ENCODE peak calls at places on chromosomes 1 and 21, in four cellular contexts. I is mammary epithelial cell, H is IMR-90, J is transverse colon. T is an unnamed sample.

GRCh38 chr1:170224469-170224868 is 78.7 kb downstream of the NTMT2 start:
- DNase-seq in I (no peak), H (no peak), J (no peak), T (no peak)

GRCh38 chr1:162849711-162850110 is 11.3 kb downstream of the CCDC190 start:
- DNase-seq in H (peak; percentile 6), I (no peak), J (no peak), T (no peak)

GRCh38 chr1:160858127-160858909 is 4.4 kb downstream of the CD244 start:
- DNase-seq in I (no peak), J (peak; percentile 86), H (no peak), T (no peak)

GRCh38 chr1:149884433-149885363 is 14.7 kb upstream of the BOLA1 start:
- DNase-seq in I (peak; percentile 31), H (peak; percentile 30), J (no peak), T (peak; percentile 61)

GRCh38 chr1:24952413-24952841 is 22.4 kb upstream of the RUNX3 start:
- DNase-seq in H (no peak), J (no peak), I (peak; percentile 51), T (no peak)

GRCh38 chr1:151946366-151946764 is 37.1 kb upstream of the THEM4 start:
- DNase-seq in H (no peak), I (peak; percentile 97), J (no peak), T (no peak)

GRCh38 chr1:144551107-144551542 is 41.6 kb upstream of the PPIAL4F start:
- DNase-seq in H (no peak), J (peak; percentile 14), I (no peak), T (no peak)

GRCh38 chr1:24373710-24374109 is 39.9 kb downstream of the STPG1 start:
- DNase-seq in H (no peak), I (no peak), J (no peak), T (no peak)

GRCh38 chr1:91545506-91546300 is 45.1 kb downstream of the CDC7 start:
- DNase-seq in I (no peak), J (no peak), H (no peak), T (no peak)

GRCh38 chr1:204600968-204601367 is 84.6 kb downstream of the LRRN2 start:
- DNase-seq in J (no peak), I (no peak), H (no peak), T (peak; percentile 72)
- TF ChIP-seq CTCF in J (no peak), I (peak; percentile 20), H (no peak), T (peak; percentile 69)

DNA sequence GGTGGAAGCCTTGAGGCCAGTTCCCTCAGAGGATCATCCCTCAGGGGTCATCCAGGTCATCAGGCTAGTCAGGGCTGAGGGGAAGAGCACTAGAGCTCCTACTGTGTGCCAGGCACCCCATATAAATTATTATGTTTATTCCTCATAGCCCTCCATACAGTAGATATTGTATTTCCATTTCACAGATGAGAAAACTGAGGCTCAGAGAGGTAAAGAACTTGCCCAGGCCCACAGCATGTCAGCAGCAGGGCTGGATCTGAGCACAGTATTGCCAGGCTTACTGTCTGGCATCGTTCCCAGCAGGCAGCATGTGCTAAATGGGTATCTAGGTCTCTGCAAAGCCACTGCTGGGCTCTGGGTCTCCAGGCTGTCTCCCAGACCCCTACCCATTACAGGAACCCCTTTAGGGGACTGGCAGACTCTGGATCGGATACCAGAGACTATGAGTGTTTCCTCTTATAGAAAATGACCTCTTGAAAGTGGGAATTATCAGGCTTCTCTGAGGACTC is 153.3 kb downstream of the PTPRU start:
- DNase-seq in H (no peak), I (no peak), J (no peak), T (peak; percentile 18)
- H3K4me1 ChIP-seq in H (no peaks in the 10 kb centered on the region), I (peaks cover 3% of the 10 kb centered on the region), J (no peaks in the 10 kb centered on the region), T (no peaks in the 10 kb centered on the region)

DNA sequence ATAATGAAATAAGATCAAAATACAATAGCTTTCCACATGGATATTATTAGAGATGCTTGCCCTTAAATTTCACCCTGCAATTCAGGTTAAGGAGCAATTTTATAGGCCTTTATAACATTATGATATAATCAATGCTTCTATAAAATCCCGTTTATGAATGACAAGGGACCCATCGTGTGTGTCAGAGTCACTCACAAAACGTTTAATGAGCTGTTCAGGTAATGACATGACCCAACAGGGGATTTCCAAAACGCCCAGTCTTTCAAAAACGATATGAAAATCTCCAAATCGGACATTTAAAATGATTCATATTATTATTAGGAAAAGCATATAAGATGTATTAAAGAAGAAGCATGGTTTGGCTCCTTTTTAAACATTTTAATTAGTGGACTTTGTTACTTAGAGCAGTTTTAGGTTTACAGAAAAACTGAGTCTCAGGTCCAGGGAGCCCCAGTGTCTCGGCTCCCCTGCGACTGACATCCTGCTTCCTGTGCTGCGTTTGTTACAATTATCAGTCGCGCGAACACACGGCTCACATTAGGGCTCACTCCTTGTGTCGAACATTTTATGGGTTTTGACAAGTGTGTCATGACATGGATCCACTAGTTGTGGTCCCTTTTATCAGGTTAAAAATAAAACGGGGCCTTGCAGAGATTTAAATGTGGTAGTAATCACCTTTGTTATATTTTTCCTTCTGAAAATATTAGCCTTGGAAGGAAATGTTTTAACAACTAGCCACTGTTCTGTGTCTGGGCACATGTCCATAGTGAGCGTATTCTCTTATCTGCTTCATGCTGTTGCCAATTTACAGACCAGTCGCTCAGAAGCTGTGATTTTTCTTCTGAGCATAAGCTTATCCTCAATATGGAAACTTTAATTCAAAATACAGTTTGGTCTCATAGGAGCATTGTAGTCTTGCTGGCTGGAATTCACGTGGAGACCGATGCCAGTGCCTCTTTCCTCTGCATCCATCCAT is 52.0 kb upstream of the POFUT2 start:
- DNase-seq in I (no peak), H (no peak), J (no peak), T (no peak)
- H3K27ac ChIP-seq in I (no peak overlapping the region), H (no peak overlapping the region), J (no peak overlapping the region), T (no peak overlapping the region)

GRCh38 chr1:102550729-102551384 is 554.1 kb upstream of the OLFM3 start:
- DNase-seq in I (peak; percentile 22), H (peak; percentile 9), J (no peak), T (peak; percentile 91)
- TF ChIP-seq CTCF in I (peak; percentile 74), H (peak; percentile 44), J (no peak), T (peak; percentile 76)

GRCh38 chr1:8641317-8641997 is 176.0 kb downstream of the RERE start:
- DNase-seq in J (no peak), H (no peak), I (no peak), T (no peak)
- H3K4me1 ChIP-seq in J (no peaks in the 10 kb centered on the region), H (peaks cover 6% of the 10 kb centered on the region), I (no peaks in the 10 kb centered on the region), T (no peaks in the 10 kb centered on the region)

GRCh38 chr1:222372221-222372620 is 175.7 kb downstream of the HHIPL2 start:
- DNase-seq in I (no peak), J (no peak), H (peak; percentile 46), T (no peak)
- H3K27ac ChIP-seq in I (peak overlapping the region; percentile 67), J (no peak overlapping the region), H (peak overlapping the region; percentile 97), T (no peak overlapping the region)